ENCODE peak calls at places on chromosomes 5 and 9, in nine cellular contexts. One of them, this sample, is unnamed.

GRCh38 chr5:25119654-25120053 is 474.9 kb upstream of the CDH10 start:
- DNase-seq in AG04450: no peak
- DNase-seq in left ventricle myocardium inferior: no peak
- DNase-seq in A549: peak; percentile 24
- DNase-seq in epithelial cell of proximal tubule: no peak
- DNase-seq in Peyer's patch: no peak
- DNase-seq in H9: no peak
- DNase-seq in brain microvascular endothelial cell: no peak
- DNase-seq in transverse colon: no peak
- DNase-seq in this sample: no peak

GRCh38 chr5:135034186-135034962 is at the start of gene PITX1:
- DNase-seq in AG04450: peak; percentile 53
- DNase-seq in left ventricle myocardium inferior: no peak
- DNase-seq in A549: peak; percentile 80
- DNase-seq in epithelial cell of proximal tubule: no peak
- DNase-seq in Peyer's patch: peak; percentile 62
- DNase-seq in H9: peak; percentile 66
- DNase-seq in brain microvascular endothelial cell: no peak
- DNase-seq in transverse colon: peak; percentile 65
- DNase-seq in this sample: peak; percentile 43

GRCh38 chr9:89372230-89372816 is 54.0 kb downstream of the SECISBP2 start:
- DNase-seq in AG04450: no peak
- DNase-seq in left ventricle myocardium inferior: no peak
- DNase-seq in A549: no peak
- DNase-seq in epithelial cell of proximal tubule: no peak
- DNase-seq in Peyer's patch: no peak
- DNase-seq in H9: no peak
- DNase-seq in brain microvascular endothelial cell: no peak
- DNase-seq in transverse colon: no peak
- DNase-seq in this sample: no peak

GRCh38 chr9:73280113-73280512 is 128.4 kb downstream of the ANXA1 start:
- DNase-seq in AG04450: no peak
- DNase-seq in left ventricle myocardium inferior: no peak
- DNase-seq in A549: no peak
- DNase-seq in epithelial cell of proximal tubule: no peak
- DNase-seq in Peyer's patch: no peak
- DNase-seq in H9: no peak
- DNase-seq in brain microvascular endothelial cell: no peak
- DNase-seq in transverse colon: no peak
- DNase-seq in this sample: no peak

GRCh38 chr9:17587113-17587512 is 8.2 kb downstream of the SH3GL2 start:
- DNase-seq in AG04450: no peak
- DNase-seq in left ventricle myocardium inferior: no peak
- DNase-seq in A549: no peak
- DNase-seq in epithelial cell of proximal tubule: no peak
- DNase-seq in Peyer's patch: no peak
- DNase-seq in H9: no peak
- DNase-seq in brain microvascular endothelial cell: no peak
- DNase-seq in transverse colon: no peak
- DNase-seq in this sample: no peak

GRCh38 chr5:177476531-177477233 is 3.2 kb upstream of the DBN1 start:
- DNase-seq in AG04450: no peak
- DNase-seq in left ventricle myocardium inferior: no peak
- DNase-seq in A549: no peak
- DNase-seq in epithelial cell of proximal tubule: no peak
- DNase-seq in Peyer's patch: no peak
- DNase-seq in H9: no peak
- DNase-seq in brain microvascular endothelial cell: peak; percentile 49
- DNase-seq in transverse colon: peak; percentile 46
- DNase-seq in this sample: peak; percentile 55

GRCh38 chr5:150320048-150320555 is 17.4 kb upstream of the ARSI start:
- DNase-seq in AG04450: no peak
- DNase-seq in left ventricle myocardium inferior: peak; percentile 56
- DNase-seq in A549: peak; percentile 50
- DNase-seq in epithelial cell of proximal tubule: peak; percentile 96
- DNase-seq in Peyer's patch: peak; percentile 72
- DNase-seq in H9: no peak
- DNase-seq in brain microvascular endothelial cell: peak; percentile 69
- DNase-seq in transverse colon: peak; percentile 55
- DNase-seq in this sample: peak; percentile 89

GRCh38 chr9:129383415-129384088 is 205.5 kb upstream of the IER5L start:
- DNase-seq in AG04450: no peak
- DNase-seq in left ventricle myocardium inferior: peak; percentile 88
- DNase-seq in A549: no peak
- DNase-seq in epithelial cell of proximal tubule: no peak
- DNase-seq in Peyer's patch: peak; percentile 89
- DNase-seq in H9: peak; percentile 50
- DNase-seq in brain microvascular endothelial cell: peak; percentile 56
- DNase-seq in transverse colon: peak; percentile 82
- DNase-seq in this sample: peak; percentile 53

GRCh38 chr5:180816608-180817534 is 14.3 kb upstream of the MGAT1 start:
- DNase-seq in AG04450: no peak
- DNase-seq in left ventricle myocardium inferior: peak; percentile 56
- DNase-seq in A549: no peak
- DNase-seq in epithelial cell of proximal tubule: no peak
- DNase-seq in Peyer's patch: no peak
- DNase-seq in H9: no peak
- DNase-seq in brain microvascular endothelial cell: peak; percentile 27
- DNase-seq in transverse colon: no peak
- DNase-seq in this sample: no peak

GRCh38 chr9:105194234-105194633 is 50.2 kb upstream of the SLC44A1 start:
- DNase-seq in AG04450: no peak
- DNase-seq in left ventricle myocardium inferior: no peak
- DNase-seq in A549: no peak
- DNase-seq in epithelial cell of proximal tubule: no peak
- DNase-seq in Peyer's patch: no peak
- DNase-seq in H9: no peak
- DNase-seq in brain microvascular endothelial cell: no peak
- DNase-seq in transverse colon: no peak
- DNase-seq in this sample: no peak

GRCh38 chr9:125133403-125134316 is 9.7 kb downstream of the SCAI start:
- DNase-seq in AG04450: no peak
- DNase-seq in left ventricle myocardium inferior: no peak
- DNase-seq in A549: no peak
- DNase-seq in epithelial cell of proximal tubule: no peak
- DNase-seq in Peyer's patch: no peak
- DNase-seq in H9: no peak
- DNase-seq in brain microvascular endothelial cell: no peak
- DNase-seq in transverse colon: no peak
- DNase-seq in this sample: no peak

GRCh38 chr9:94719878-94720277 is 6.6 kb upstream of the AOPEP start:
- DNase-seq in AG04450: no peak
- DNase-seq in left ventricle myocardium inferior: no peak
- DNase-seq in A549: no peak
- DNase-seq in epithelial cell of proximal tubule: no peak
- DNase-seq in Peyer's patch: no peak
- DNase-seq in H9: no peak
- DNase-seq in brain microvascular endothelial cell: no peak
- DNase-seq in transverse colon: no peak
- DNase-seq in this sample: no peak

DNA sequence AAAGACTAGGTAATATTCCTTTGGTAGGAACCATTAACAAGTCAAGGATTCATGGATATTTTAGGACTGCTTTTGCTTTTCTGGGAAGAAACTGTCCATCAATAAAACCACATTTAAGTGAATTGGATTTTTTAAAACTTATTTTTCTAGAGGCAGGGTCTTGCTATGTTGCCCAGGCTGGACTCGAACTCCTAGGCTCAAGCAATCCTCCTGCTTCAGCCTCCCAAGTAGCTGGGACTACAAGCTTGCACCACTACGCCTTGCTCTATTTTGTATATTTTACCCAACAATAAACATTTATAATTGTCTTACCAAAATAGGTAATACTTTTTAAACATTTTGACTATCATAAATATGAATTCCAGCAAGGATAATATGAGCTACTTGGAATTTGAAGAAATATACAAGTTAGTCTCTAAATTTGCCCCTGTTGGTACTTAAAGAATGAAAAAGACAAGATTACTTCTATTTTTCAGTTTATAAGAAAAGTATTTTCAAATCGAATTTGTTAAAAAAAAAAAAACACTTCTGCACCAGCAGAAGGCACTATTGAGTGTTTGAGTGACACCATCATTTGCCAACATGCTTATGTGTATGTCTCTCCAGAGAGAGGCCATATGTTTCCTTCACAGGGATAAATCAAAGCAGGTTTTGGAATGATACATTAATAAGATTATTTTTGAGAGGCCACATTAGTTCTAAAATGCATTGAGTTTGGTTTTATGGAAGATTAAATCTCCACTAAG is 60.0 kb upstream of the CARTPT start:
- DNase-seq in AG04450: no peak
- DNase-seq in left ventricle myocardium inferior: no peak
- DNase-seq in A549: no peak
- DNase-seq in epithelial cell of proximal tubule: no peak
- DNase-seq in Peyer's patch: no peak
- DNase-seq in H9: no peak
- DNase-seq in brain microvascular endothelial cell: no peak
- DNase-seq in transverse colon: no peak
- DNase-seq in this sample: no peak
- TF ChIP-seq CTCF in AG04450: no peak
- TF ChIP-seq CTCF in left ventricle myocardium inferior: no peak
- TF ChIP-seq CTCF in A549: peak; percentile 31
- TF ChIP-seq CTCF in epithelial cell of proximal tubule: peak; percentile 29
- TF ChIP-seq CTCF in Peyer's patch: peak; percentile 33
- TF ChIP-seq CTCF in H9: peak; percentile 62
- TF ChIP-seq CTCF in brain microvascular endothelial cell: no peak
- TF ChIP-seq CTCF in transverse colon: peak; percentile 41
- TF ChIP-seq CTCF in this sample: peak; percentile 57

DNA sequence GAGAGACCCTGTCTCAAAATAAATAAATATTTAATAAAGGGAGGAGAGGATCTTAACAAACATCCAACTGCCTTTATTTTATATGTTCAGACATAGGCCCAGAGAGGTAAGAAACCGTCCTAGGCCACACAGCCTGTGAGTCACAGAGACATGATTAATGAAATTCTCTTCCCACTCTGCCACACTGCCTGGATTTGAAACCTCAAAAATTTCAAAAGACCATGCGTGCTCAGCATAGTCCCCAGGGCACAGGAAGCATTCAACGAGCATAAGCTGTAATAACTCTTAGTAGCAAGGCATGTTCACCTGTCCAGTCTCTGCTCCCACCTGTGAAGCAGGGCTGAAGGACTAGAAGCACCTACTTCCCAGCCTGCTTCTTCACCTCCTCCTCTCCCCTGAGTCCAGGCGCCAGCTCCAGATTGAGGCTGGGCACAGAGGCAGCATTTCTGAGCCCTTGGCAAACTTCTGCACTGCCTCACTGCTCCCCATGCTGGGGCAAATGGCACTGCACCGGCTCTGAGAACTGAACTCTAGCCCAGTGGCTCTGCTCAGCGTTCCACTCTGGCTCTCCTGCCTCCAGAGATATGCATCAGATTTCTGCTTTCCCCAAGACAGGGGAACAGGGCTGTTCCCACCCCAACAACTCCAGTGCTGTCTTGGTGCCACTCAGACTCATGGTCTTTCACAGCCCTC is 1.1 kb downstream of the FAT2 start:
- DNase-seq in AG04450: no peak
- DNase-seq in left ventricle myocardium inferior: no peak
- DNase-seq in A549: no peak
- DNase-seq in epithelial cell of proximal tubule: no peak
- DNase-seq in Peyer's patch: no peak
- DNase-seq in H9: no peak
- DNase-seq in brain microvascular endothelial cell: no peak
- DNase-seq in transverse colon: no peak
- DNase-seq in this sample: no peak
- TF ChIP-seq CTCF in AG04450: no peak
- TF ChIP-seq CTCF in left ventricle myocardium inferior: no peak
- TF ChIP-seq CTCF in A549: no peak
- TF ChIP-seq CTCF in epithelial cell of proximal tubule: peak; percentile 8
- TF ChIP-seq CTCF in Peyer's patch: no peak
- TF ChIP-seq CTCF in H9: no peak
- TF ChIP-seq CTCF in brain microvascular endothelial cell: no peak
- TF ChIP-seq CTCF in transverse colon: no peak
- TF ChIP-seq CTCF in this sample: no peak

GRCh38 chr9:114910541-114910940 is 19.9 kb downstream of the TNFSF8 start:
- DNase-seq in AG04450: no peak
- DNase-seq in left ventricle myocardium inferior: no peak
- DNase-seq in A549: no peak
- DNase-seq in epithelial cell of proximal tubule: no peak
- DNase-seq in Peyer's patch: peak; percentile 63
- DNase-seq in H9: no peak
- DNase-seq in brain microvascular endothelial cell: no peak
- DNase-seq in transverse colon: no peak
- DNase-seq in this sample: no peak

GRCh38 chr9:114913217-114913616 is 17.2 kb downstream of the TNFSF8 start:
- DNase-seq in AG04450: no peak
- DNase-seq in left ventricle myocardium inferior: no peak
- DNase-seq in A549: no peak
- DNase-seq in epithelial cell of proximal tubule: no peak
- DNase-seq in Peyer's patch: no peak
- DNase-seq in H9: no peak
- DNase-seq in brain microvascular endothelial cell: no peak
- DNase-seq in transverse colon: no peak
- DNase-seq in this sample: no peak

GRCh38 chr9:114909657-114910056 is 20.7 kb downstream of the TNFSF8 start:
- DNase-seq in AG04450: no peak
- DNase-seq in left ventricle myocardium inferior: no peak
- DNase-seq in A549: no peak
- DNase-seq in epithelial cell of proximal tubule: no peak
- DNase-seq in Peyer's patch: no peak
- DNase-seq in H9: no peak
- DNase-seq in brain microvascular endothelial cell: no peak
- DNase-seq in transverse colon: no peak
- DNase-seq in this sample: no peak

GRCh38 chr9:114911167-114911821 is 19.1 kb downstream of the TNFSF8 start:
- DNase-seq in AG04450: no peak
- DNase-seq in left ventricle myocardium inferior: no peak
- DNase-seq in A549: peak; percentile 83
- DNase-seq in epithelial cell of proximal tubule: no peak
- DNase-seq in Peyer's patch: no peak
- DNase-seq in H9: no peak
- DNase-seq in brain microvascular endothelial cell: no peak
- DNase-seq in transverse colon: no peak
- DNase-seq in this sample: peak; percentile 56

DNA sequence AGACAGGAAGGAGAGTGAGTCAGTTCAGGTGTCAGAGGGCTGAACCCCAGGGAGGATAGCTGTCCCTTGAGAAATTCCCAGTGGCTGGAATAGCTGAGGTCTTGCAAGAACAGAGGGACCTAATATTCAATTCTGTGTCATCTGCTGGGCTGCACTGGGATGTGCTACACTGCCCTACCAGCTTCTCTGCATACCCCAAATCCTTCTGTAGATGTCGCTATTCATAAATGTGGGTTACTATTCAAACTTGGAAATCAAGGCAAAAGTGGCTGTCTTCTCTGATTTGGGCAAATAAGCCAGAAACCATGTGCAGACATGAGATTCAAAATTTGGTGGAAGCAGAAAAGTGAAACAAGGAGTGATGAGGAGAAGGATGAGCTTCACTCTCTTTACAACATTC is 16.3 kb downstream of the TNFSF8 start:
- DNase-seq in AG04450: no peak
- DNase-seq in left ventricle myocardium inferior: no peak
- DNase-seq in A549: no peak
- DNase-seq in epithelial cell of proximal tubule: no peak
- DNase-seq in Peyer's patch: no peak
- DNase-seq in H9: no peak
- DNase-seq in brain microvascular endothelial cell: no peak
- DNase-seq in transverse colon: no peak
- DNase-seq in this sample: no peak
- TF ChIP-seq CTCF in AG04450: peak; percentile 30
- TF ChIP-seq CTCF in left ventricle myocardium inferior: peak; percentile 23
- TF ChIP-seq CTCF in A549: no peak
- TF ChIP-seq CTCF in epithelial cell of proximal tubule: peak; percentile 36
- TF ChIP-seq CTCF in Peyer's patch: no peak
- TF ChIP-seq CTCF in H9: peak; percentile 52
- TF ChIP-seq CTCF in brain microvascular endothelial cell: peak; percentile 59
- TF ChIP-seq CTCF in transverse colon: no peak
- TF ChIP-seq CTCF in this sample: peak; percentile 41

GRCh38 chr5:33501899-33502298 is 61.1 kb downstream of the TARS1 start:
- DNase-seq in AG04450: no peak
- DNase-seq in left ventricle myocardium inferior: no peak
- DNase-seq in A549: no peak
- DNase-seq in epithelial cell of proximal tubule: no peak
- DNase-seq in Peyer's patch: no peak
- DNase-seq in H9: peak; percentile 53
- DNase-seq in brain microvascular endothelial cell: no peak
- DNase-seq in transverse colon: no peak
- DNase-seq in this sample: no peak
- TF ChIP-seq CTCF in AG04450: no peak
- TF ChIP-seq CTCF in left ventricle myocardium inferior: no peak
- TF ChIP-seq CTCF in A549: no peak
- TF ChIP-seq CTCF in epithelial cell of proximal tubule: no peak
- TF ChIP-seq CTCF in Peyer's patch: no peak
- TF ChIP-seq CTCF in H9: no peak
- TF ChIP-seq CTCF in brain microvascular endothelial cell: no peak
- TF ChIP-seq CTCF in transverse colon: no peak
- TF ChIP-seq CTCF in this sample: no peak

This sample was measured in HFFc6.